ENCODE peak calls at places on chromosomes 13 and 19, in eight cellular contexts. X, J, U, P, A, Q, V and T are unnamed samples.

GRCh38 chr13:99191900-99192399 is 8.7 kb upstream of the UBAC2 start:
- DNase-seq in X (no peak), J (no peak), U (no peak), P (no peak), A (no peak), Q (no peak), V (no peak), T (no peak)

GRCh38 chr13:39245688-39246087 is 207.4 kb downstream of the NHLRC3 start:
- DNase-seq in X (no peak), J (no peak), U (no peak), P (no peak), A (no peak), Q (no peak), V (no peak), T (no peak)

GRCh38 chr13:44107357-44108121 is 227.8 kb downstream of the LACC1 start:
- DNase-seq in X (no peak), J (no peak), U (no peak), P (no peak), A (no peak), Q (no peak), V (no peak), T (no peak)

GRCh38 chr13:51823351-51823750 is 19.4 kb upstream of the DHRS12 start:
- DNase-seq in X (no peak), J (no peak), U (no peak), P (no peak), A (no peak), Q (no peak), V (no peak), T (no peak)

GRCh38 chr19:46678110-46678732 is 17.2 kb upstream of the DACT3 start:
- DNase-seq in X (no peak), J (no peak), U (peak; percentile 89), P (peak; percentile 58), A (no peak), Q (no peak), V (no peak), T (no peak)

GRCh38 chr13:29210676-29211075 is 384.8 kb downstream of the SLC7A1 start:
- DNase-seq in X (no peak), J (no peak), U (no peak), P (no peak), A (no peak), Q (no peak), V (no peak), T (no peak)

GRCh38 chr13:81017525-81018152 is 676.7 kb upstream of the SPRY2 start:
- DNase-seq in X (peak; percentile 4), J (no peak), U (peak; percentile 5), P (peak; percentile 38), A (no peak), Q (no peak), V (peak; percentile 82), T (peak; percentile 12)

GRCh38 chr19:703651-704446 is 4.9 kb upstream of the PALM start:
- DNase-seq in X (no peak), J (no peak), U (peak; percentile 55), P (peak; percentile 65), A (peak; percentile 73), Q (no peak), V (peak; percentile 92), T (peak; percentile 66)

GRCh38 chr13:53562419-53562818 is 533.8 kb downstream of the OLFM4 start:
- DNase-seq in X (no peak), J (no peak), U (no peak), P (no peak), A (no peak), Q (no peak), V (no peak), T (no peak)

GRCh38 chr19:35006999-35007365 is 6.9 kb downstream of the GRAMD1A start:
- DNase-seq in X (no peak), J (no peak), U (no peak), P (no peak), A (no peak), Q (no peak), V (no peak), T (no peak)

GRCh38 chr19:6362024-6362344 is 653 bp downstream of the CLPP start:
- DNase-seq in X (no peak), J (no peak), U (no peak), P (no peak), A (no peak), Q (no peak), V (no peak), T (no peak)

GRCh38 chr13:108214511-108215383 is 589 bp downstream of the LIG4 start:
- DNase-seq in X (no peak), J (no peak), U (no peak), P (no peak), A (no peak), Q (no peak), V (no peak), T (no peak)

GRCh38 chr19:33071887-33072286 is 7.2 kb upstream of the RHPN2 start:
- DNase-seq in X (no peak), J (no peak), U (no peak), P (no peak), A (no peak), Q (no peak), V (no peak), T (no peak)

GRCh38 chr19:8308891-8309291 is 733 bp upstream of the CD320 start:
- DNase-seq in X (no peak), J (no peak), U (no peak), P (no peak), A (peak; percentile 22), Q (no peak), V (no peak), T (no peak)

GRCh38 chr19:51607077-51607476 is 23.1 kb downstream of the SIGLEC5 start:
- DNase-seq in X (no peak), J (no peak), U (peak; percentile 84), P (no peak), A (no peak), Q (no peak), V (no peak), T (no peak)

GRCh38 chr13:22316494-22317025 is 645.7 kb downstream of the FGF9 start:
- DNase-seq in X (no peak), J (no peak), U (no peak), P (no peak), A (no peak), Q (no peak), V (no peak), T (no peak)

GRCh38 chr13:91817250-91817649 is 418.8 kb downstream of the GPC5 start:
- DNase-seq in X (no peak), J (no peak), U (no peak), P (no peak), A (no peak), Q (no peak), V (no peak), T (no peak)

GRCh38 chr19:40600086-40600917 is 867 bp upstream of the LTBP4 start:
- DNase-seq in X (no peak), J (no peak), U (no peak), P (no peak), A (no peak), Q (no peak), V (no peak), T (peak; percentile 10)

GRCh38 chr19:49528211-49528771 is 488 bp downstream of the RCN3 start:
- DNase-seq in X (no peak), J (peak; percentile 44), U (no peak), P (no peak), A (no peak), Q (no peak), V (no peak), T (no peak)

GRCh38 chr13:114288157-114288591 is 6.8 kb downstream of the UPF3A start:
- DNase-seq in X (no peak), J (no peak), U (no peak), P (no peak), A (no peak), Q (no peak), V (no peak), T (no peak)

GRCh38 chr19:10718205-10719196 is 622 bp downstream of the DNM2 start:
- DNase-seq in X (no peak), J (no peak), U (peak; percentile 56), P (peak; percentile 66), A (no peak), Q (no peak), V (no peak), T (no peak)